ENCODE peak calls at places on chromosomes 11 and 22, in eight cellular contexts. One of them, this sample, is unnamed.

GRCh38 chr11:12502041-12502440 is 124.7 kb downstream of the PARVA start:
- DNase-seq in stimulated activated CD4-positive, alpha-beta T cell treated with anti-CD3 and anti-CD28 coated beads, Interleukin-4, amount 100 ng/mL, for 48 hours: no peak
- DNase-seq in putamen: no peak
- DNase-seq in NCI-H1436: no peak
- DNase-seq in upper lobe of left lung: no peak
- DNase-seq in body of pancreas: no peak
- DNase-seq in activated naive CD4-positive, alpha-beta T cell treated with anti-CD3 and anti-CD28 coated beads for 36 hours: no peak
- DNase-seq in amygdala: no peak
- DNase-seq in this sample: no peak

GRCh38 chr11:14578551-14578956 is 58.4 kb upstream of the PSMA1 start:
- DNase-seq in stimulated activated CD4-positive, alpha-beta T cell treated with anti-CD3 and anti-CD28 coated beads, Interleukin-4, amount 100 ng/mL, for 48 hours: peak; percentile 5
- DNase-seq in putamen: no peak
- DNase-seq in NCI-H1436: peak; percentile 8
- DNase-seq in upper lobe of left lung: peak; percentile 55
- DNase-seq in body of pancreas: peak; percentile 27
- DNase-seq in activated naive CD4-positive, alpha-beta T cell treated with anti-CD3 and anti-CD28 coated beads for 36 hours: peak; percentile 67
- DNase-seq in amygdala: no peak
- DNase-seq in this sample: peak; percentile 92

GRCh38 chr11:62689421-62690183 is at the start of gene LRRN4CL:
- DNase-seq in stimulated activated CD4-positive, alpha-beta T cell treated with anti-CD3 and anti-CD28 coated beads, Interleukin-4, amount 100 ng/mL, for 48 hours: no peak
- DNase-seq in putamen: peak; percentile 73
- DNase-seq in NCI-H1436: no peak
- DNase-seq in upper lobe of left lung: no peak
- DNase-seq in body of pancreas: peak; percentile 59
- DNase-seq in activated naive CD4-positive, alpha-beta T cell treated with anti-CD3 and anti-CD28 coated beads for 36 hours: no peak
- DNase-seq in amygdala: no peak
- DNase-seq in this sample: no peak

GRCh38 chr22:49632199-49633009 is 195.3 kb downstream of the BRD1 start:
- DNase-seq in stimulated activated CD4-positive, alpha-beta T cell treated with anti-CD3 and anti-CD28 coated beads, Interleukin-4, amount 100 ng/mL, for 48 hours: no peak
- DNase-seq in putamen: peak; percentile 68
- DNase-seq in NCI-H1436: peak; percentile 66
- DNase-seq in upper lobe of left lung: peak; percentile 34
- DNase-seq in body of pancreas: peak; percentile 60
- DNase-seq in activated naive CD4-positive, alpha-beta T cell treated with anti-CD3 and anti-CD28 coated beads for 36 hours: peak; percentile 14
- DNase-seq in amygdala: no peak
- DNase-seq in this sample: no peak

GRCh38 chr11:19849107-19849789 is 136.6 kb downstream of the NAV2 start:
- DNase-seq in stimulated activated CD4-positive, alpha-beta T cell treated with anti-CD3 and anti-CD28 coated beads, Interleukin-4, amount 100 ng/mL, for 48 hours: no peak
- DNase-seq in putamen: no peak
- DNase-seq in NCI-H1436: no peak
- DNase-seq in upper lobe of left lung: no peak
- DNase-seq in body of pancreas: peak; percentile 87
- DNase-seq in activated naive CD4-positive, alpha-beta T cell treated with anti-CD3 and anti-CD28 coated beads for 36 hours: no peak
- DNase-seq in amygdala: no peak
- DNase-seq in this sample: no peak

GRCh38 chr22:32122899-32123298 is 36.2 kb downstream of the C22orf42 start:
- DNase-seq in stimulated activated CD4-positive, alpha-beta T cell treated with anti-CD3 and anti-CD28 coated beads, Interleukin-4, amount 100 ng/mL, for 48 hours: no peak
- DNase-seq in putamen: no peak
- DNase-seq in NCI-H1436: no peak
- DNase-seq in upper lobe of left lung: no peak
- DNase-seq in body of pancreas: no peak
- DNase-seq in activated naive CD4-positive, alpha-beta T cell treated with anti-CD3 and anti-CD28 coated beads for 36 hours: no peak
- DNase-seq in amygdala: no peak
- DNase-seq in this sample: no peak

GRCh38 chr22:21942407-21942895 is 10.2 kb downstream of the PPM1F start:
- DNase-seq in stimulated activated CD4-positive, alpha-beta T cell treated with anti-CD3 and anti-CD28 coated beads, Interleukin-4, amount 100 ng/mL, for 48 hours: no peak
- DNase-seq in putamen: no peak
- DNase-seq in NCI-H1436: no peak
- DNase-seq in upper lobe of left lung: peak; percentile 77
- DNase-seq in body of pancreas: peak; percentile 47
- DNase-seq in activated naive CD4-positive, alpha-beta T cell treated with anti-CD3 and anti-CD28 coated beads for 36 hours: peak; percentile 65
- DNase-seq in amygdala: no peak
- DNase-seq in this sample: no peak

GRCh38 chr11:352456-353180 is 16.7 kb upstream of the B4GALNT4 start:
- DNase-seq in stimulated activated CD4-positive, alpha-beta T cell treated with anti-CD3 and anti-CD28 coated beads, Interleukin-4, amount 100 ng/mL, for 48 hours: no peak
- DNase-seq in putamen: no peak
- DNase-seq in NCI-H1436: no peak
- DNase-seq in upper lobe of left lung: no peak
- DNase-seq in body of pancreas: no peak
- DNase-seq in activated naive CD4-positive, alpha-beta T cell treated with anti-CD3 and anti-CD28 coated beads for 36 hours: no peak
- DNase-seq in amygdala: no peak
- DNase-seq in this sample: no peak

GRCh38 chr22:43449205-43449830 is 37.5 kb downstream of the MPPED1 start:
- DNase-seq in stimulated activated CD4-positive, alpha-beta T cell treated with anti-CD3 and anti-CD28 coated beads, Interleukin-4, amount 100 ng/mL, for 48 hours: no peak
- DNase-seq in putamen: no peak
- DNase-seq in NCI-H1436: no peak
- DNase-seq in upper lobe of left lung: no peak
- DNase-seq in body of pancreas: no peak
- DNase-seq in activated naive CD4-positive, alpha-beta T cell treated with anti-CD3 and anti-CD28 coated beads for 36 hours: no peak
- DNase-seq in amygdala: no peak
- DNase-seq in this sample: no peak

GRCh38 chr11:118911113-118911879 is 14.4 kb downstream of the BCL9L start:
- DNase-seq in stimulated activated CD4-positive, alpha-beta T cell treated with anti-CD3 and anti-CD28 coated beads, Interleukin-4, amount 100 ng/mL, for 48 hours: no peak
- DNase-seq in putamen: no peak
- DNase-seq in NCI-H1436: no peak
- DNase-seq in upper lobe of left lung: no peak
- DNase-seq in body of pancreas: peak; percentile 48
- DNase-seq in activated naive CD4-positive, alpha-beta T cell treated with anti-CD3 and anti-CD28 coated beads for 36 hours: peak; percentile 46
- DNase-seq in amygdala: no peak
- DNase-seq in this sample: no peak

GRCh38 chr11:1861435-1862411 is 8.8 kb downstream of the LSP1 start:
- DNase-seq in stimulated activated CD4-positive, alpha-beta T cell treated with anti-CD3 and anti-CD28 coated beads, Interleukin-4, amount 100 ng/mL, for 48 hours: no peak
- DNase-seq in putamen: no peak
- DNase-seq in NCI-H1436: no peak
- DNase-seq in upper lobe of left lung: no peak
- DNase-seq in body of pancreas: no peak
- DNase-seq in activated naive CD4-positive, alpha-beta T cell treated with anti-CD3 and anti-CD28 coated beads for 36 hours: no peak
- DNase-seq in amygdala: no peak
- DNase-seq in this sample: no peak

GRCh38 chr11:68040121-68040956 is 1.5 kb downstream of the TCIRG1 start:
- DNase-seq in stimulated activated CD4-positive, alpha-beta T cell treated with anti-CD3 and anti-CD28 coated beads, Interleukin-4, amount 100 ng/mL, for 48 hours: peak; percentile 36
- DNase-seq in putamen: no peak
- DNase-seq in NCI-H1436: peak; percentile 41
- DNase-seq in upper lobe of left lung: peak; percentile 89
- DNase-seq in body of pancreas: peak; percentile 77
- DNase-seq in activated naive CD4-positive, alpha-beta T cell treated with anti-CD3 and anti-CD28 coated beads for 36 hours: peak; percentile 75
- DNase-seq in amygdala: no peak
- DNase-seq in this sample: peak; percentile 85

GRCh38 chr22:35437038-35437437 is 37.1 kb downstream of the MCM5 start:
- DNase-seq in stimulated activated CD4-positive, alpha-beta T cell treated with anti-CD3 and anti-CD28 coated beads, Interleukin-4, amount 100 ng/mL, for 48 hours: peak; percentile 23
- DNase-seq in putamen: no peak
- DNase-seq in NCI-H1436: no peak
- DNase-seq in upper lobe of left lung: no peak
- DNase-seq in body of pancreas: no peak
- DNase-seq in activated naive CD4-positive, alpha-beta T cell treated with anti-CD3 and anti-CD28 coated beads for 36 hours: no peak
- DNase-seq in amygdala: no peak
- DNase-seq in this sample: peak; percentile 66

GRCh38 chr11:46504817-46505613 is 88.8 kb downstream of the AMBRA1 start:
- DNase-seq in stimulated activated CD4-positive, alpha-beta T cell treated with anti-CD3 and anti-CD28 coated beads, Interleukin-4, amount 100 ng/mL, for 48 hours: no peak
- DNase-seq in putamen: no peak
- DNase-seq in NCI-H1436: no peak
- DNase-seq in upper lobe of left lung: no peak
- DNase-seq in body of pancreas: no peak
- DNase-seq in activated naive CD4-positive, alpha-beta T cell treated with anti-CD3 and anti-CD28 coated beads for 36 hours: peak; percentile 12
- DNase-seq in amygdala: no peak
- DNase-seq in this sample: no peak

GRCh38 chr22:40426671-40427070 is 56.3 kb downstream of the SGSM3 start:
- DNase-seq in stimulated activated CD4-positive, alpha-beta T cell treated with anti-CD3 and anti-CD28 coated beads, Interleukin-4, amount 100 ng/mL, for 48 hours: no peak
- DNase-seq in putamen: peak; percentile 87
- DNase-seq in NCI-H1436: peak; percentile 15
- DNase-seq in upper lobe of left lung: no peak
- DNase-seq in body of pancreas: no peak
- DNase-seq in activated naive CD4-positive, alpha-beta T cell treated with anti-CD3 and anti-CD28 coated beads for 36 hours: no peak
- DNase-seq in amygdala: no peak
- DNase-seq in this sample: no peak

GRCh38 chr11:112655386-112655785 is 305.8 kb upstream of the NCAM1 start:
- DNase-seq in stimulated activated CD4-positive, alpha-beta T cell treated with anti-CD3 and anti-CD28 coated beads, Interleukin-4, amount 100 ng/mL, for 48 hours: no peak
- DNase-seq in putamen: peak; percentile 85
- DNase-seq in NCI-H1436: no peak
- DNase-seq in upper lobe of left lung: peak; percentile 29
- DNase-seq in body of pancreas: peak; percentile 23
- DNase-seq in activated naive CD4-positive, alpha-beta T cell treated with anti-CD3 and anti-CD28 coated beads for 36 hours: no peak
- DNase-seq in amygdala: no peak
- DNase-seq in this sample: no peak

GRCh38 chr11:46264976-46265375 is 12.5 kb upstream of the CREB3L1 start:
- DNase-seq in stimulated activated CD4-positive, alpha-beta T cell treated with anti-CD3 and anti-CD28 coated beads, Interleukin-4, amount 100 ng/mL, for 48 hours: no peak
- DNase-seq in putamen: no peak
- DNase-seq in NCI-H1436: no peak
- DNase-seq in upper lobe of left lung: no peak
- DNase-seq in body of pancreas: no peak
- DNase-seq in activated naive CD4-positive, alpha-beta T cell treated with anti-CD3 and anti-CD28 coated beads for 36 hours: no peak
- DNase-seq in amygdala: no peak
- DNase-seq in this sample: no peak

GRCh38 chr11:116782728-116783127 is 5.1 kb downstream of the ZPR1 start:
- DNase-seq in stimulated activated CD4-positive, alpha-beta T cell treated with anti-CD3 and anti-CD28 coated beads, Interleukin-4, amount 100 ng/mL, for 48 hours: no peak
- DNase-seq in putamen: no peak
- DNase-seq in NCI-H1436: no peak
- DNase-seq in upper lobe of left lung: no peak
- DNase-seq in body of pancreas: no peak
- DNase-seq in activated naive CD4-positive, alpha-beta T cell treated with anti-CD3 and anti-CD28 coated beads for 36 hours: no peak
- DNase-seq in amygdala: no peak
- DNase-seq in this sample: no peak

GRCh38 chr11:34356576-34356917 is 1.3 kb downstream of the ABTB2 start:
- DNase-seq in stimulated activated CD4-positive, alpha-beta T cell treated with anti-CD3 and anti-CD28 coated beads, Interleukin-4, amount 100 ng/mL, for 48 hours: no peak
- DNase-seq in putamen: no peak
- DNase-seq in NCI-H1436: no peak
- DNase-seq in upper lobe of left lung: no peak
- DNase-seq in body of pancreas: no peak
- DNase-seq in activated naive CD4-positive, alpha-beta T cell treated with anti-CD3 and anti-CD28 coated beads for 36 hours: peak; percentile 22
- DNase-seq in amygdala: no peak
- DNase-seq in this sample: no peak

GRCh38 chr11:128911701-128912100 is 20.5 kb downstream of the KCNJ5 start:
- DNase-seq in stimulated activated CD4-positive, alpha-beta T cell treated with anti-CD3 and anti-CD28 coated beads, Interleukin-4, amount 100 ng/mL, for 48 hours: no peak
- DNase-seq in putamen: no peak
- DNase-seq in NCI-H1436: no peak
- DNase-seq in upper lobe of left lung: no peak
- DNase-seq in body of pancreas: no peak
- DNase-seq in activated naive CD4-positive, alpha-beta T cell treated with anti-CD3 and anti-CD28 coated beads for 36 hours: no peak
- DNase-seq in amygdala: no peak
- DNase-seq in this sample: no peak

GRCh38 chr11:126416542-126417090 is 61.1 kb downstream of the ST3GAL4 start:
- DNase-seq in stimulated activated CD4-positive, alpha-beta T cell treated with anti-CD3 and anti-CD28 coated beads, Interleukin-4, amount 100 ng/mL, for 48 hours: peak; percentile 60
- DNase-seq in putamen: peak; percentile 89
- DNase-seq in NCI-H1436: peak; percentile 62
- DNase-seq in upper lobe of left lung: peak; percentile 90
- DNase-seq in body of pancreas: peak; percentile 88
- DNase-seq in activated naive CD4-positive, alpha-beta T cell treated with anti-CD3 and anti-CD28 coated beads for 36 hours: peak; percentile 83
- DNase-seq in amygdala: peak; percentile 41
- DNase-seq in this sample: peak; percentile 65

GRCh38 chr11:73570415-73571114 is 27.3 kb downstream of the FAM168A start:
- DNase-seq in stimulated activated CD4-positive, alpha-beta T cell treated with anti-CD3 and anti-CD28 coated beads, Interleukin-4, amount 100 ng/mL, for 48 hours: no peak
- DNase-seq in putamen: no peak
- DNase-seq in NCI-H1436: no peak
- DNase-seq in upper lobe of left lung: peak; percentile 50
- DNase-seq in body of pancreas: no peak
- DNase-seq in activated naive CD4-positive, alpha-beta T cell treated with anti-CD3 and anti-CD28 coated beads for 36 hours: no peak
- DNase-seq in amygdala: no peak
- DNase-seq in this sample: no peak

GRCh38 chr11:94883878-94884277 is 89.5 kb downstream of the CWC15 start:
- DNase-seq in stimulated activated CD4-positive, alpha-beta T cell treated with anti-CD3 and anti-CD28 coated beads, Interleukin-4, amount 100 ng/mL, for 48 hours: no peak
- DNase-seq in putamen: no peak
- DNase-seq in NCI-H1436: no peak
- DNase-seq in upper lobe of left lung: no peak
- DNase-seq in body of pancreas: no peak
- DNase-seq in activated naive CD4-positive, alpha-beta T cell treated with anti-CD3 and anti-CD28 coated beads for 36 hours: no peak
- DNase-seq in amygdala: no peak
- DNase-seq in this sample: no peak

GRCh38 chr11:119759324-119759723 is 30.3 kb upstream of the NECTIN1 start:
- DNase-seq in stimulated activated CD4-positive, alpha-beta T cell treated with anti-CD3 and anti-CD28 coated beads, Interleukin-4, amount 100 ng/mL, for 48 hours: no peak
- DNase-seq in putamen: no peak
- DNase-seq in NCI-H1436: peak; percentile 18
- DNase-seq in upper lobe of left lung: no peak
- DNase-seq in body of pancreas: no peak
- DNase-seq in activated naive CD4-positive, alpha-beta T cell treated with anti-CD3 and anti-CD28 coated beads for 36 hours: no peak
- DNase-seq in amygdala: no peak
- DNase-seq in this sample: no peak

GRCh38 chr22:27197618-27198017 is 540.2 kb downstream of the MIAT start:
- DNase-seq in stimulated activated CD4-positive, alpha-beta T cell treated with anti-CD3 and anti-CD28 coated beads, Interleukin-4, amount 100 ng/mL, for 48 hours: no peak
- DNase-seq in putamen: no peak
- DNase-seq in NCI-H1436: no peak
- DNase-seq in upper lobe of left lung: no peak
- DNase-seq in body of pancreas: no peak
- DNase-seq in activated naive CD4-positive, alpha-beta T cell treated with anti-CD3 and anti-CD28 coated beads for 36 hours: no peak
- DNase-seq in amygdala: no peak
- DNase-seq in this sample: peak; percentile 52

GRCh38 chr22:38317237-38317994 is at the start of gene CSNK1E:
- DNase-seq in stimulated activated CD4-positive, alpha-beta T cell treated with anti-CD3 and anti-CD28 coated beads, Interleukin-4, amount 100 ng/mL, for 48 hours: peak; percentile 54
- DNase-seq in putamen: peak; percentile 81
- DNase-seq in NCI-H1436: peak; percentile 50
- DNase-seq in upper lobe of left lung: peak; percentile 81
- DNase-seq in body of pancreas: peak; percentile 84
- DNase-seq in activated naive CD4-positive, alpha-beta T cell treated with anti-CD3 and anti-CD28 coated beads for 36 hours: peak; percentile 73
- DNase-seq in amygdala: no peak
- DNase-seq in this sample: peak; percentile 60

GRCh38 chr11:114942207-114942606 is 263.9 kb downstream of the NXPE2 start:
- DNase-seq in stimulated activated CD4-positive, alpha-beta T cell treated with anti-CD3 and anti-CD28 coated beads, Interleukin-4, amount 100 ng/mL, for 48 hours: no peak
- DNase-seq in putamen: no peak
- DNase-seq in NCI-H1436: no peak
- DNase-seq in upper lobe of left lung: no peak
- DNase-seq in body of pancreas: no peak
- DNase-seq in activated naive CD4-positive, alpha-beta T cell treated with anti-CD3 and anti-CD28 coated beads for 36 hours: no peak
- DNase-seq in amygdala: no peak
- DNase-seq in this sample: no peak

GRCh38 chr11:115660072-115660805 is 156.0 kb upstream of the CADM1 start:
- DNase-seq in stimulated activated CD4-positive, alpha-beta T cell treated with anti-CD3 and anti-CD28 coated beads, Interleukin-4, amount 100 ng/mL, for 48 hours: no peak
- DNase-seq in putamen: no peak
- DNase-seq in NCI-H1436: peak; percentile 60
- DNase-seq in upper lobe of left lung: no peak
- DNase-seq in body of pancreas: no peak
- DNase-seq in activated naive CD4-positive, alpha-beta T cell treated with anti-CD3 and anti-CD28 coated beads for 36 hours: no peak
- DNase-seq in amygdala: no peak
- DNase-seq in this sample: no peak

GRCh38 chr11:113553235-113553634 is 78.0 kb upstream of the DRD2 start:
- DNase-seq in stimulated activated CD4-positive, alpha-beta T cell treated with anti-CD3 and anti-CD28 coated beads, Interleukin-4, amount 100 ng/mL, for 48 hours: no peak
- DNase-seq in putamen: no peak
- DNase-seq in NCI-H1436: no peak
- DNase-seq in upper lobe of left lung: no peak
- DNase-seq in body of pancreas: no peak
- DNase-seq in activated naive CD4-positive, alpha-beta T cell treated with anti-CD3 and anti-CD28 coated beads for 36 hours: no peak
- DNase-seq in amygdala: no peak
- DNase-seq in this sample: no peak

GRCh38 chr11:11578542-11578941 is 43.3 kb downstream of the GALNT18 start:
- DNase-seq in stimulated activated CD4-positive, alpha-beta T cell treated with anti-CD3 and anti-CD28 coated beads, Interleukin-4, amount 100 ng/mL, for 48 hours: no peak
- DNase-seq in putamen: no peak
- DNase-seq in NCI-H1436: peak; percentile 50
- DNase-seq in upper lobe of left lung: no peak
- DNase-seq in body of pancreas: no peak
- DNase-seq in activated naive CD4-positive, alpha-beta T cell treated with anti-CD3 and anti-CD28 coated beads for 36 hours: no peak
- DNase-seq in amygdala: no peak
- DNase-seq in this sample: no peak

GRCh38 chr11:129312741-129313587 is 62.7 kb upstream of the BARX2 start:
- DNase-seq in stimulated activated CD4-positive, alpha-beta T cell treated with anti-CD3 and anti-CD28 coated beads, Interleukin-4, amount 100 ng/mL, for 48 hours: no peak
- DNase-seq in putamen: no peak
- DNase-seq in NCI-H1436: no peak
- DNase-seq in upper lobe of left lung: no peak
- DNase-seq in body of pancreas: no peak
- DNase-seq in activated naive CD4-positive, alpha-beta T cell treated with anti-CD3 and anti-CD28 coated beads for 36 hours: no peak
- DNase-seq in amygdala: no peak
- DNase-seq in this sample: no peak

GRCh38 chr11:27622541-27623300 is 77.5 kb downstream of the BDNF start:
- DNase-seq in stimulated activated CD4-positive, alpha-beta T cell treated with anti-CD3 and anti-CD28 coated beads, Interleukin-4, amount 100 ng/mL, for 48 hours: no peak
- DNase-seq in putamen: no peak
- DNase-seq in NCI-H1436: no peak
- DNase-seq in upper lobe of left lung: no peak
- DNase-seq in body of pancreas: no peak
- DNase-seq in activated naive CD4-positive, alpha-beta T cell treated with anti-CD3 and anti-CD28 coated beads for 36 hours: no peak
- DNase-seq in amygdala: no peak
- DNase-seq in this sample: no peak

GRCh38 chr22:37065149-37065548 is 13.6 kb downstream of the KCTD17 start:
- DNase-seq in stimulated activated CD4-positive, alpha-beta T cell treated with anti-CD3 and anti-CD28 coated beads, Interleukin-4, amount 100 ng/mL, for 48 hours: no peak
- DNase-seq in putamen: no peak
- DNase-seq in NCI-H1436: no peak
- DNase-seq in upper lobe of left lung: no peak
- DNase-seq in body of pancreas: no peak
- DNase-seq in activated naive CD4-positive, alpha-beta T cell treated with anti-CD3 and anti-CD28 coated beads for 36 hours: no peak
- DNase-seq in amygdala: no peak
- DNase-seq in this sample: no peak

GRCh38 chr11:69475866-69476714 is 5.4 kb upstream of the LINC01488 start:
- DNase-seq in stimulated activated CD4-positive, alpha-beta T cell treated with anti-CD3 and anti-CD28 coated beads, Interleukin-4, amount 100 ng/mL, for 48 hours: no peak
- DNase-seq in putamen: no peak
- DNase-seq in NCI-H1436: no peak
- DNase-seq in upper lobe of left lung: no peak
- DNase-seq in body of pancreas: no peak
- DNase-seq in activated naive CD4-positive, alpha-beta T cell treated with anti-CD3 and anti-CD28 coated beads for 36 hours: no peak
- DNase-seq in amygdala: no peak
- DNase-seq in this sample: no peak